ENCODE peak calls at places on chromosomes 3 and 15, in five cellular contexts. L, W, Q, D and F are unnamed samples.

GRCh38 chr3:51887620-51888019 is 12.2 kb upstream of the IQCF5 start:
- DNase-seq in W (peak; percentile 50), D (no peak), L (no peak), Q (no peak), F (no peak)

GRCh38 chr15:90851114-90851513 is 17.3 kb upstream of the FURIN start:
- DNase-seq in W (no peak), L (no peak), Q (no peak), D (no peak), F (no peak)

GRCh38 chr3:138995706-138996105 is 10.4 kb downstream of the PRR23A start:
- DNase-seq in D (no peak), W (no peak), Q (no peak), L (no peak), F (no peak)

GRCh38 chr3:196667056-196667844 is 27.8 kb downstream of the NRROS start:
- DNase-seq in W (no peak), D (no peak), L (no peak), Q (no peak), F (no peak)

GRCh38 chr3:71341721-71342120 is 241.8 kb downstream of the FOXP1 start:
- DNase-seq in Q (no peak), D (no peak), W (no peak), L (no peak), F (no peak)

GRCh38 chr3:143827425-143827824 is 20.8 kb downstream of the SLC9A9 start:
- DNase-seq in W (no peak), Q (no peak), D (no peak), L (no peak), F (no peak)

GRCh38 chr3:174986685-174987084 is 127.6 kb downstream of the NAALADL2 start:
- DNase-seq in W (no peak), D (no peak), L (no peak), Q (no peak), F (no peak)

GRCh38 chr3:123758081-123758564 is 126.0 kb downstream of the MYLK start:
- DNase-seq in D (peak; percentile 31), W (no peak), Q (no peak), L (no peak), F (no peak)

GRCh38 chr15:90594297-90594696 is 64.6 kb downstream of the CRTC3 start:
- DNase-seq in W (peak; percentile 92), Q (peak; percentile 80), L (peak; percentile 88), D (peak; percentile 72), F (peak; percentile 61)

GRCh38 chr15:58360421-58361090 is 71.2 kb upstream of the LIPC start:
- DNase-seq in L (no peak), W (no peak), D (no peak), Q (no peak), F (no peak)

DNA sequence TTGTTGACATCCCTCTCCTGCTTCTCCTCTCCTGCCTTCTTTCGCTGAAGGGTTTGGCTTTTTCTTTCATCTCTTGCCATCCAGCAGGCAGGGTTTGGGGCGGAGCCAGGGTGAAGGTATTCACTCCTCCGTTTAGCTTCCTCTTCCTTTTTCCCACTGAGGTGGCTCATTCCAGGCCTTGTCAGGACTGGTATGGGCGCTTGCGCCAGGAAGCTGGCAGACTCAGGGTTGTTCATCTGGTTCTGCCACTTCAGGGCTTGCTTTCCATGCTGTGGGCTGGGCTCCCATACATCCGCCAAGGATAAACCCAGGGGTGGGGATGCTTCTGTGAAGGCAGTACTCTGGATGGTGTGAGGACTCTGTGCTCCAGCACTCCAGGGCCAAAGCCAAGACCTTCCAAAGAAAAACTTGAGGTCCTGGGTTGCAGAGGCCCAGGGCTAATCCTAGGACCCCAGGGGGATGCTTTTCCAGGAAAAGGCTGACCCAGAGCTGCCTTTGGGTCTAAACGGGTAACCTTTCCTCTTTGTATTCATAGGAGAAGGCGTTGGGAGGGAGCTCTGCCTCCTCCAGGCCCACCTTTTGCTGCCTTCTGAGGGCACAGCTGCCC is 7.7 kb upstream of the AMOTL2 start:
- DNase-seq in L (peak; percentile 84), W (peak; percentile 97), D (no peak), Q (no peak), F (no peak)
- TF ChIP-seq EP300 in L (no peak), W (no peak), D (no peak), Q (no peak), F (no peak)

GRCh38 chr3:126287536-126288181 is 69.5 kb downstream of the KLF15 start:
- DNase-seq in L (no peak), D (no peak), W (peak; percentile 75), Q (no peak), F (peak; percentile 43)
- H3K4me3 ChIP-seq in L (peak overlapping the region; percentile 44), D (no peak overlapping the region), W (peak overlapping the region; percentile 50), Q (no peak overlapping the region), F (peak overlapping the region; percentile 33)

GRCh38 chr3:195125646-195126045 is 145.3 kb downstream of the XXYLT1 start:
- DNase-seq in L (no peak), W (no peak), Q (no peak), D (no peak), F (no peak)
- TF ChIP-seq EP300 in L (no peak), W (no peak), Q (no peak), D (no peak), F (no peak)

DNA sequence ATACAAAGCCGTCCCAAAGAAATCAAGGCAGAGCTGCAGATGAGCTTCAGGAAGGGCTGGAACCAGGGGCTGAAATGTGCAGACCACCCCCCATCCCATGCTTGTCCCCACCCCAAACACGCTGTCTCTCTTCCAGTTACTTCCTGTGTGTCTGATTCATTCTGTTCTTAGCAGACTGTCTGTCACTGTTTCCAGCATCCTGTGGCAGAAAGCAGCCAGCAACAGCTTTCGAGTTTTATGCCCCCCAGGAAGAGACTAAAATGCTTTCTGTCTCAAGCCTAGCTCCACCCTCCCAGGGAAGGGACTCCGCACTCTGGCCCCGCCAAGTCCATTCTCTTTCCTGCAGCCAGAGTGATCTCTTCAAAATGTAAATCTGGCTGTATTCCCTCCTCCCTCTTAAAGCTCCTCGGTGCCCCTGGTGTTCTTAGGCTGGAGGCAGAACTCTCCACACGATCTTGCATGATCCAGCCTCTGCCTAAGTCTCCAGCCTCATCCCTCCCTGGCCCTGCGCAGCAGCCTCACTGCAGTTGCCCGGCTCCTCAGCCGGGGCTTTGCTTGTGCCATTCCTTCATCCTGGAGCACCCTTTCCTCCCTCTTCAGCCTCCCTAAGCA is 41.5 kb downstream of the HRH1 start:
- DNase-seq in Q (no peak), D (no peak), W (no peak), L (peak; percentile 30), F (no peak)
- H3K4me3 ChIP-seq in Q (no peak overlapping the region), D (no peak overlapping the region), W (no peak overlapping the region), L (no peak overlapping the region), F (no peak overlapping the region)

GRCh38 chr3:150236683-150237082 is 171.4 kb upstream of the TSC22D2 start:
- DNase-seq in D (no peak), Q (no peak), L (no peak), W (no peak), F (no peak)
- TF ChIP-seq EP300 in D (no peak), Q (no peak), L (no peak), W (no peak), F (no peak)

GRCh38 chr15:39582286-39582976 is 1.6 kb downstream of the THBS1 start:
- DNase-seq in W (no peak), L (no peak), Q (no peak), D (no peak), F (no peak)
- H3K4me3 ChIP-seq in W (peak overlapping the region; percentile 65), L (peak overlapping the region; percentile 61), Q (no peak overlapping the region), D (peak overlapping the region; percentile 95), F (peak overlapping the region; percentile 69)